ENCODE peak calls at places on chromosomes 7 and 10, in five cellular contexts. A is posterior vena cava, W is PC-3, M is foreskin fibroblast, O is HT-29. E is an unnamed sample.

GRCh38 chr10:76085002-76085401 is 653.6 kb downstream of the LRMDA start:
- DNase-seq in A (no peak), W (no peak), O (no peak), M (no peak), E (no peak)

GRCh38 chr10:137031-137430 is 1.8 kb downstream of the ZMYND11 start:
- DNase-seq in M (no peak), O (peak), A (no peak), W (peak), E (peak)

GRCh38 chr7:2451171-2452073 is 24.8 kb downstream of the GRIFIN start:
- DNase-seq in M (peak), W (peak), O (peak), A (peak), E (peak)

GRCh38 chr10:71666607-71667373 is 52.8 kb downstream of the C10orf105 start:
- DNase-seq in O (no peak), A (no peak), W (no peak), M (no peak), E (no peak)

GRCh38 chr7:81294897-81295515 is 376.2 kb upstream of the SEMA3C start:
- DNase-seq in W (no peak), A (no peak), M (no peak), O (no peak), E (no peak)

GRCh38 chr10:124911124-124912051 is 30.5 kb upstream of the ZRANB1 start:
- DNase-seq in M (peak), W (no peak), A (no peak), O (no peak), E (peak)

GRCh38 chr7:130486963-130487324 is 4.9 kb upstream of the MEST start:
- DNase-seq in M (no peak), O (no peak), W (peak), A (no peak), E (no peak)

GRCh38 chr7:75679060-75679459 is 59.7 kb downstream of the HIP1 start:
- DNase-seq in W (no peak), O (no peak), M (no peak), A (peak), E (no peak)

GRCh38 chr7:4159761-4160554 is 522.1 kb upstream of the FOXK1 start:
- DNase-seq in M (no peak), A (no peak), O (no peak), W (peak), E (no peak)

GRCh38 chr7:144384071-144384470 is 19.4 kb downstream of the NOBOX start:
- DNase-seq in O (peak), W (no peak), M (no peak), A (no peak), E (no peak)

GRCh38 chr10:129404091-129404490 is 63.0 kb upstream of the MGMT start:
- DNase-seq in O (no peak), A (no peak), W (no peak), M (no peak), E (no peak)

GRCh38 chr10:92575961-92576360 is 2.1 kb upstream of the IDE start:
- DNase-seq in M (no peak), A (no peak), W (peak), O (no peak), E (peak)

GRCh38 chr10:77501152-77501845 is 136.3 kb downstream of the KCNMA1 start:
- DNase-seq in M (peak), W (peak), A (peak), O (no peak), E (peak)

GRCh38 chr7:139544645-139545044 is 21.2 kb downstream of the CLEC2L start:
- DNase-seq in O (no peak), M (no peak), W (no peak), A (no peak), E (no peak)

GRCh38 chr10:99410876-99411275 is 19.5 kb downstream of the GOT1 start:
- DNase-seq in M (no peak), O (no peak), A (no peak), W (no peak), E (no peak)

GRCh38 chr7:47724335-47724982 is 142.5 kb upstream of the TNS3 start:
- DNase-seq in W (peak), A (no peak), M (peak), O (no peak), E (peak)

GRCh38 chr7:43248961-43249807 is 136.7 kb downstream of the HECW1 start:
- DNase-seq in A (no peak), O (peak), W (peak), M (peak), E (peak)

GRCh38 chr7:3805151-3805550 is 504.1 kb downstream of the SDK1 start:
- DNase-seq in O (no peak), M (peak), A (no peak), W (peak), E (peak)

GRCh38 chr7:42940985-42941847 is 9.0 kb downstream of the MRPL32 start:
- DNase-seq in M (peak), A (peak), W (peak), O (peak), E (peak)

GRCh38 chr7:7640221-7641128 is at the start of gene UMAD1:
- DNase-seq in A (peak), W (peak), M (peak), O (peak), E (peak)

GRCh38 chr10:98028168-98028770 is 2.2 kb downstream of the CRTAC1 start:
- DNase-seq in W (peak), M (no peak), A (no peak), O (peak), E (peak)

GRCh38 chr7:107506683-107507339 is 37.0 kb downstream of the GPR22 start:
- DNase-seq in A (peak), W (peak), M (no peak), O (peak), E (no peak)

GRCh38 chr10:49157229-49157628 is 23.4 kb upstream of the FAM170B start:
- DNase-seq in O (no peak), A (no peak), W (no peak), M (no peak), E (no peak)

GRCh38 chr7:55144333-55144954 is 125.6 kb downstream of the EGFR start:
- DNase-seq in W (no peak), A (no peak), O (no peak), M (no peak), E (no peak)

GRCh38 chr10:89419548-89419947 is 5.2 kb downstream of the IFIT5 start:
- DNase-seq in O (no peak), W (no peak), A (no peak), M (no peak), E (peak)

GRCh38 chr10:55631071-55631654 is 729.9 kb downstream of the ZWINT start:
- DNase-seq in A (peak), O (no peak), W (peak), M (no peak), E (no peak)

GRCh38 chr7:44293561-44294324 is 31.7 kb downstream of the CAMK2B start:
- DNase-seq in A (peak), O (no peak), M (no peak), W (no peak), E (no peak)

GRCh38 chr10:49619613-49620012 is 5.8 kb downstream of the CHAT start:
- DNase-seq in O (no peak), M (no peak), W (no peak), A (peak), E (no peak)

GRCh38 chr7:138477081-138477578 is 17.1 kb downstream of the TRIM24 start:
- DNase-seq in M (no peak), W (peak), A (no peak), O (no peak), E (no peak)

GRCh38 chr10:35353399-35353798 is 17.1 kb downstream of the CCNY start:
- DNase-seq in A (no peak), W (no peak), O (no peak), M (no peak), E (no peak)

GRCh38 chr10:119817991-119818888 is 54.4 kb downstream of the MCMBP start:
- DNase-seq in A (peak), W (no peak), O (no peak), M (peak), E (peak)

E was measured in HCEC 1CT.